ENCODE peak calls at places on chromosomes 11 and 22, in eight cellular contexts. One of them, this sample, is unnamed.

GRCh38 chr11:45885921-45886721 is 670 bp downstream of the MAPK8IP1 start:
- DNase-seq in PC-3: no peak
- DNase-seq in GM23338: peak
- DNase-seq in sigmoid colon: no peak
- DNase-seq in CD8-positive, alpha-beta T cell: no peak
- DNase-seq in neuronal stem cell: no peak
- DNase-seq in colonic mucosa: no peak
- DNase-seq in dorsolateral prefrontal cortex: no peak
- DNase-seq in this sample: no peak

GRCh38 chr22:46827072-46827780 is 64.8 kb downstream of the TBC1D22A start:
- DNase-seq in PC-3: no peak
- DNase-seq in GM23338: peak
- DNase-seq in sigmoid colon: no peak
- DNase-seq in CD8-positive, alpha-beta T cell: no peak
- DNase-seq in neuronal stem cell: no peak
- DNase-seq in colonic mucosa: no peak
- DNase-seq in dorsolateral prefrontal cortex: no peak
- DNase-seq in this sample: no peak

GRCh38 chr11:79273781-79274180 is 167.0 kb downstream of the TENM4 start:
- DNase-seq in PC-3: no peak
- DNase-seq in GM23338: peak
- DNase-seq in sigmoid colon: no peak
- DNase-seq in CD8-positive, alpha-beta T cell: no peak
- DNase-seq in neuronal stem cell: no peak
- DNase-seq in colonic mucosa: no peak
- DNase-seq in dorsolateral prefrontal cortex: no peak
- DNase-seq in this sample: no peak

GRCh38 chr22:49838771-49839717 is 11.4 kb upstream of the BRD1 start:
- DNase-seq in PC-3: no peak
- DNase-seq in GM23338: peak
- DNase-seq in sigmoid colon: no peak
- DNase-seq in CD8-positive, alpha-beta T cell: peak
- DNase-seq in neuronal stem cell: no peak
- DNase-seq in colonic mucosa: peak
- DNase-seq in dorsolateral prefrontal cortex: no peak
- DNase-seq in this sample: no peak

GRCh38 chr11:9014826-9015225 is 11.0 kb upstream of the NRIP3 start:
- DNase-seq in PC-3: no peak
- DNase-seq in GM23338: no peak
- DNase-seq in sigmoid colon: no peak
- DNase-seq in CD8-positive, alpha-beta T cell: no peak
- DNase-seq in neuronal stem cell: no peak
- DNase-seq in colonic mucosa: no peak
- DNase-seq in dorsolateral prefrontal cortex: no peak
- DNase-seq in this sample: no peak

GRCh38 chr11:44877908-44878459 is 72.7 kb downstream of the TP53I11 start:
- DNase-seq in PC-3: no peak
- DNase-seq in GM23338: peak
- DNase-seq in sigmoid colon: no peak
- DNase-seq in CD8-positive, alpha-beta T cell: no peak
- DNase-seq in neuronal stem cell: peak
- DNase-seq in colonic mucosa: no peak
- DNase-seq in dorsolateral prefrontal cortex: no peak
- DNase-seq in this sample: no peak

GRCh38 chr11:104323841-104324240 is 159.9 kb upstream of the PDGFD start:
- DNase-seq in PC-3: peak
- DNase-seq in GM23338: no peak
- DNase-seq in sigmoid colon: no peak
- DNase-seq in CD8-positive, alpha-beta T cell: no peak
- DNase-seq in neuronal stem cell: no peak
- DNase-seq in colonic mucosa: no peak
- DNase-seq in dorsolateral prefrontal cortex: no peak
- DNase-seq in this sample: no peak

GRCh38 chr11:94185387-94186084 is 56.9 kb downstream of the PANX1 start:
- DNase-seq in PC-3: no peak
- DNase-seq in GM23338: no peak
- DNase-seq in sigmoid colon: no peak
- DNase-seq in CD8-positive, alpha-beta T cell: no peak
- DNase-seq in neuronal stem cell: no peak
- DNase-seq in colonic mucosa: no peak
- DNase-seq in dorsolateral prefrontal cortex: no peak
- DNase-seq in this sample: no peak

GRCh38 chr11:56396047-56396446 is 16.4 kb upstream of the OR5AL1 start:
- DNase-seq in PC-3: no peak
- DNase-seq in GM23338: peak
- DNase-seq in sigmoid colon: no peak
- DNase-seq in CD8-positive, alpha-beta T cell: no peak
- DNase-seq in neuronal stem cell: no peak
- DNase-seq in colonic mucosa: no peak
- DNase-seq in dorsolateral prefrontal cortex: no peak
- DNase-seq in this sample: no peak

GRCh38 chr11:85182437-85183109 is 444.6 kb downstream of the DLG2 start:
- DNase-seq in PC-3: peak
- DNase-seq in GM23338: peak
- DNase-seq in sigmoid colon: no peak
- DNase-seq in CD8-positive, alpha-beta T cell: no peak
- DNase-seq in neuronal stem cell: peak
- DNase-seq in colonic mucosa: no peak
- DNase-seq in dorsolateral prefrontal cortex: peak
- DNase-seq in this sample: no peak

GRCh38 chr11:48134221-48134922 is 82.2 kb upstream of the OR4B1 start:
- DNase-seq in PC-3: no peak
- DNase-seq in GM23338: peak
- DNase-seq in sigmoid colon: no peak
- DNase-seq in CD8-positive, alpha-beta T cell: no peak
- DNase-seq in neuronal stem cell: no peak
- DNase-seq in colonic mucosa: no peak
- DNase-seq in dorsolateral prefrontal cortex: no peak
- DNase-seq in this sample: no peak
- H3K27ac ChIP-seq in PC-3: no peak
- H3K27ac ChIP-seq in GM23338: peak
- H3K27ac ChIP-seq in sigmoid colon: no peak
- H3K27ac ChIP-seq in CD8-positive, alpha-beta T cell: no peak
- H3K27ac ChIP-seq in neuronal stem cell: no peak
- H3K27ac ChIP-seq in colonic mucosa: no peak
- H3K27ac ChIP-seq in dorsolateral prefrontal cortex: no peak
- H3K27ac ChIP-seq in this sample: no peak

GRCh38 chr22:42611076-42611475 is 3.6 kb downstream of the POLDIP3 start:
- DNase-seq in PC-3: no peak
- DNase-seq in GM23338: no peak
- DNase-seq in sigmoid colon: no peak
- DNase-seq in CD8-positive, alpha-beta T cell: no peak
- DNase-seq in neuronal stem cell: no peak
- DNase-seq in colonic mucosa: no peak
- DNase-seq in dorsolateral prefrontal cortex: no peak
- DNase-seq in this sample: no peak

GRCh38 chr22:42614312-42615091 is at the start of gene POLDIP3:
- DNase-seq in PC-3: peak
- DNase-seq in GM23338: peak
- DNase-seq in sigmoid colon: peak
- DNase-seq in CD8-positive, alpha-beta T cell: peak
- DNase-seq in neuronal stem cell: peak
- DNase-seq in colonic mucosa: peak
- DNase-seq in dorsolateral prefrontal cortex: peak
- DNase-seq in this sample: peak

GRCh38 chr22:42613869-42614268 is 814 bp downstream of the POLDIP3 start:
- DNase-seq in PC-3: peak
- DNase-seq in GM23338: no peak
- DNase-seq in sigmoid colon: no peak
- DNase-seq in CD8-positive, alpha-beta T cell: peak
- DNase-seq in neuronal stem cell: no peak
- DNase-seq in colonic mucosa: no peak
- DNase-seq in dorsolateral prefrontal cortex: no peak
- DNase-seq in this sample: no peak

GRCh38 chr22:42610211-42610610 is 4.5 kb downstream of the POLDIP3 start:
- DNase-seq in PC-3: no peak
- DNase-seq in GM23338: no peak
- DNase-seq in sigmoid colon: no peak
- DNase-seq in CD8-positive, alpha-beta T cell: no peak
- DNase-seq in neuronal stem cell: no peak
- DNase-seq in colonic mucosa: no peak
- DNase-seq in dorsolateral prefrontal cortex: no peak
- DNase-seq in this sample: no peak

DNA sequence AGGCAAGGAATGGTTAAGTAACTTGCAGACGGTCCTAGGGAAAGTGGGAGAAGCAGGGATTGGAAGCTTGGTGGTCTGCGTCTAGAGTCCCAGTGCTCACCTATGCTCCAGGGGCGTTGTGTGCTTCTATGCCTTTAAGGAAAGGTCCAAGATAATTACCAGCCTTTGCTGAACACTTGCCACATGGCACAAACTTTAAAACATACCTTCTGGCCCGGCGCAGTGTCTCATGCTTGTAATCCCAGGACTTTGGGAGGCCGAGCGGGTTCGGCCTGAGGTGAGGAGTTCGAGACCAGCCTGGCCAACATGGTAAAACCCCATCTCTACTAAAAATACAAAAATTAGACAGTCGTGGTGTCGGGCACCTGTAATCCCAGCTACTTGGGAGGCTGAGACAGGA is 2.3 kb downstream of the POLDIP3 start:
- DNase-seq in PC-3: no peak
- DNase-seq in GM23338: no peak
- DNase-seq in sigmoid colon: no peak
- DNase-seq in CD8-positive, alpha-beta T cell: no peak
- DNase-seq in neuronal stem cell: no peak
- DNase-seq in colonic mucosa: no peak
- DNase-seq in dorsolateral prefrontal cortex: no peak
- DNase-seq in this sample: no peak
- H3K27ac ChIP-seq in PC-3: no peak
- H3K27ac ChIP-seq in GM23338: no peak
- H3K27ac ChIP-seq in sigmoid colon: peak
- H3K27ac ChIP-seq in CD8-positive, alpha-beta T cell: no peak
- H3K27ac ChIP-seq in neuronal stem cell: no peak
- H3K27ac ChIP-seq in colonic mucosa: no peak
- H3K27ac ChIP-seq in dorsolateral prefrontal cortex: peak
- H3K27ac ChIP-seq in this sample: no peak

GRCh38 chr22:37933711-37934376 is 19.6 kb downstream of the C22orf23 start:
- DNase-seq in PC-3: peak
- DNase-seq in GM23338: peak
- DNase-seq in sigmoid colon: peak
- DNase-seq in CD8-positive, alpha-beta T cell: peak
- DNase-seq in neuronal stem cell: peak
- DNase-seq in colonic mucosa: peak
- DNase-seq in dorsolateral prefrontal cortex: peak
- DNase-seq in this sample: peak
- H3K27ac ChIP-seq in PC-3: peak
- H3K27ac ChIP-seq in GM23338: peak
- H3K27ac ChIP-seq in sigmoid colon: peak
- H3K27ac ChIP-seq in CD8-positive, alpha-beta T cell: no peak
- H3K27ac ChIP-seq in neuronal stem cell: peak
- H3K27ac ChIP-seq in colonic mucosa: peak
- H3K27ac ChIP-seq in dorsolateral prefrontal cortex: peak
- H3K27ac ChIP-seq in this sample: peak

DNA sequence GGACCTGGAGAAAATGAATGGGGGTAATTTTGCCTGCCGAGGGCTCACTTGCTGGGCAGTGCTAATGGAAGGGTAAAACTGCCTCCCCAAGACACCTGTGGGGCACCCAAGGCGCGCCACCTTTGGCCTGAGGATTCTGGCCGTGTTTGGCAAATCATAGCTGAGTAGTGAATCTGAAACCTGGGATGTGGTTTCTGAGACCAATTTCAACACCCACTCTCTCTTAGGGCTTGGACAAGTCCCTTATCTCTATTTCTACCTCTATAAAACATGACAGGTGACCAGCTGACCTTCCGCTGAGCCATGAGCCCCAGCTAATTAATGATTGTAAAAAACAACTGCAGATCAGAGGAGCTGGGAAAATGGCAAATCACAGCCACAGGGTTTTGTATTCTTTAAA is 1.5 kb upstream of the PACSIN3 start:
- DNase-seq in PC-3: no peak
- DNase-seq in GM23338: no peak
- DNase-seq in sigmoid colon: no peak
- DNase-seq in CD8-positive, alpha-beta T cell: no peak
- DNase-seq in neuronal stem cell: no peak
- DNase-seq in colonic mucosa: no peak
- DNase-seq in dorsolateral prefrontal cortex: no peak
- DNase-seq in this sample: no peak
- H3K27ac ChIP-seq in PC-3: no peak
- H3K27ac ChIP-seq in GM23338: peak
- H3K27ac ChIP-seq in sigmoid colon: peak
- H3K27ac ChIP-seq in CD8-positive, alpha-beta T cell: no peak
- H3K27ac ChIP-seq in neuronal stem cell: no peak
- H3K27ac ChIP-seq in colonic mucosa: peak
- H3K27ac ChIP-seq in dorsolateral prefrontal cortex: peak
- H3K27ac ChIP-seq in this sample: peak